ENCODE peak calls at places on chromosomes 11 and 22, in five cellular contexts. S is foreskin keratinocyte; F is OCI-LY7; O is CD4-positive, CD25-positive, alpha-beta regulatory T cell; A is ovary. Y is an unnamed sample. For H3K4me1, the result is how much of the 10 kb centered on the place peaks cover.

GRCh38 chr11:92125316-92125715 is 99.3 kb upstream of the FAT3 start:
- DNase-seq in O (no peak), A (no peak), F (no peak), S (peak), Y (no peak)

GRCh38 chr11:1140642-1141490 is 16.9 kb upstream of the MUC5AC start:
- DNase-seq in O (no peak), F (no peak), S (no peak), A (no peak), Y (no peak)

GRCh38 chr22:47275479-47276218 is 513.2 kb downstream of the TBC1D22A start:
- DNase-seq in O (no peak), S (no peak), F (no peak), A (no peak), Y (no peak)

GRCh38 chr11:16448123-16448717 is 91.9 kb upstream of the SOX6 start:
- DNase-seq in O (no peak), S (peak), A (no peak), F (no peak), Y (no peak)

GRCh38 chr11:79439430-79439892 is 1.4 kb downstream of the TENM4 start:
- DNase-seq in F (no peak), O (no peak), A (peak), S (peak), Y (no peak)

GRCh38 chr22:24482586-24482985 is 12.5 kb upstream of the UPB1 start:
- DNase-seq in O (no peak), F (no peak), S (peak), A (no peak), Y (no peak)

GRCh38 chr11:125372911-125373310 is 123.2 kb downstream of the FEZ1 start:
- DNase-seq in F (no peak), A (no peak), O (no peak), S (no peak), Y (no peak)

GRCh38 chr11:68014157-68014965 is 4.2 kb downstream of the ALDH3B1 start:
- DNase-seq in A (no peak), F (no peak), S (peak), O (no peak), Y (no peak)

GRCh38 chr11:132490976-132491375 is 1041.3 kb downstream of the OPCML start:
- DNase-seq in S (peak), F (no peak), O (no peak), A (no peak), Y (no peak)

GRCh38 chr11:128859563-128860441 is 7.3 kb downstream of the KCNJ1 start:
- DNase-seq in O (peak), A (peak), F (peak), S (peak), Y (peak)

GRCh38 chr11:114399903-114400221 is 449 bp downstream of the C11orf71 start:
- DNase-seq in F (peak), S (no peak), A (no peak), O (no peak), Y (no peak)

GRCh38 chr22:49774499-49775151 is 53.0 kb downstream of the BRD1 start:
- DNase-seq in O (no peak), A (no peak), S (no peak), F (no peak), Y (no peak)

GRCh38 chr11:111344032-111344431 is 35.0 kb downstream of the POU2AF1 start:
- DNase-seq in A (peak), S (no peak), F (no peak), O (no peak), Y (no peak)

GRCh38 chr11:69307871-69308381 is 14.0 kb downstream of the MYEOV start:
- DNase-seq in F (no peak), A (no peak), S (no peak), O (no peak), Y (no peak)

GRCh38 chr11:91136631-91137030 is 913.8 kb upstream of the CHORDC1 start:
- DNase-seq in F (no peak), S (no peak), A (no peak), O (no peak), Y (no peak)

GRCh38 chr22:31738566-31738965 is 11.4 kb downstream of the PRR14L start:
- DNase-seq in S (no peak), O (no peak), A (no peak), F (no peak), Y (no peak)

GRCh38 chr11:19793356-19793755 is 80.7 kb downstream of the NAV2 start:
- DNase-seq in F (no peak), S (no peak), O (no peak), A (no peak), Y (no peak)

GRCh38 chr22:22520667-22521602 is 865 bp upstream of the ZNF280A start:
- DNase-seq in O (no peak), S (no peak), F (peak), A (no peak), Y (no peak)

GRCh38 chr11:118202599-118203422 is 22.0 kb downstream of the JAML start:
- DNase-seq in O (peak), A (no peak), F (no peak), S (no peak), Y (no peak)

GRCh38 chr11:31702966-31703365 is 108.2 kb downstream of the PAX6 start:
- DNase-seq in O (no peak), A (no peak), S (no peak), F (no peak), Y (no peak)

GRCh38 chr11:36258730-36259360 is 30.4 kb downstream of the COMMD9 start:
- DNase-seq in A (peak), F (peak), O (no peak), S (peak), Y (no peak)

GRCh38 chr22:26592368-26593015 is 2.6 kb upstream of the TPST2 start:
- DNase-seq in A (no peak), F (peak), S (peak), O (peak), Y (peak)

GRCh38 chr11:68528630-68529029 is 68.1 kb downstream of the PPP6R3 start:
- DNase-seq in A (no peak), F (peak), S (no peak), O (peak), Y (peak)

GRCh38 chr11:130211144-130211543 is 51.6 kb downstream of the ST14 start:
- DNase-seq in S (no peak), A (no peak), F (no peak), O (no peak), Y (peak)

GRCh38 chr11:115215694-115216615 is 288.3 kb downstream of the CADM1 start:
- DNase-seq in S (no peak), F (peak), A (no peak), O (no peak), Y (no peak)

GRCh38 chr22:45671783-45672563 is at the start of gene ATXN10:
- DNase-seq in O (peak), S (peak), A (peak), F (peak), Y (peak)

GRCh38 chr11:37372667-37373066 is 774.6 kb upstream of the RAG2 start:
- DNase-seq in F (no peak), S (no peak), A (no peak), O (no peak), Y (no peak)

GRCh38 chr22:36149464-36149863 is 11.1 kb downstream of the APOL3 start:
- DNase-seq in S (no peak), O (no peak), F (no peak), A (no peak), Y (no peak)

GRCh38 chr22:34833982-34834510 is 231.9 kb upstream of the ISX start:
- DNase-seq in A (no peak), F (no peak), S (no peak), O (no peak), Y (no peak)

GRCh38 chr11:64643927-64644326 is 52.9 kb downstream of the SLC22A12 start:
- DNase-seq in F (no peak), A (no peak), O (no peak), S (no peak), Y (no peak)

GRCh38 chr11:3229673-3230630 is 2.3 kb downstream of the MRGPRE start:
- DNase-seq in A (no peak), F (no peak), S (no peak), O (no peak), Y (no peak)

GRCh38 chr11:3227568-3228444 is 4.4 kb downstream of the MRGPRE start:
- DNase-seq in A (no peak), O (no peak), F (no peak), S (no peak), Y (no peak)

GRCh38 chr11:3226846-3227567 is 5.2 kb downstream of the MRGPRE start:
- DNase-seq in S (no peak), F (no peak), A (no peak), O (no peak), Y (no peak)

GRCh38 chr11:3225826-3226750 is 6.1 kb downstream of the MRGPRE start:
- DNase-seq in O (no peak), S (no peak), A (no peak), F (no peak), Y (no peak)

GRCh38 chr11:3228445-3228829 is 3.8 kb downstream of the MRGPRE start:
- DNase-seq in S (no peak), O (no peak), F (no peak), A (no peak), Y (no peak)
- H3K27ac ChIP-seq in S (no peak), O (no peak), F (no peak), A (no peak), Y (no peak)

DNA sequence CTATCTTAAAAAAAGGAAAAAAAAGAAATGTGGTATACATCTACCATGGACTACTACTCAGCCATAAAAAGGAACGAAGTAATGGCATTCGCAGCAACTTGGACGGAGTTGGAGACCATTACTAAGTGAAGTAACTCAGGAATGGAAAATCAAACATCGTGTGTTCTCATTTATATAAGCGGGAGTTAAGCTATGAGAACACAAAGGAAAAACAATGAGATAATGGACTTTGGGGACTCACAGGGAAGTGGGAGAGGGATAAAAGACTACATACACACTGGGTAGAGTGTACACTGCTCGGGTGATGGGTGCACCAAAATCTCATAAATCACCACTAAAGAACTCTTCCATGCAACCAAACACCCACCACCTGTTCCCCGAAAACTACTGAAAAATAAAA is 11.8 kb downstream of the RAB6A start:
- DNase-seq in A (no peak), S (no peak), F (no peak), O (no peak), Y (no peak)
- H3K4me1 ChIP-seq in A (under half), S (under half), F (under half), O (under half), Y (under half)

DNA sequence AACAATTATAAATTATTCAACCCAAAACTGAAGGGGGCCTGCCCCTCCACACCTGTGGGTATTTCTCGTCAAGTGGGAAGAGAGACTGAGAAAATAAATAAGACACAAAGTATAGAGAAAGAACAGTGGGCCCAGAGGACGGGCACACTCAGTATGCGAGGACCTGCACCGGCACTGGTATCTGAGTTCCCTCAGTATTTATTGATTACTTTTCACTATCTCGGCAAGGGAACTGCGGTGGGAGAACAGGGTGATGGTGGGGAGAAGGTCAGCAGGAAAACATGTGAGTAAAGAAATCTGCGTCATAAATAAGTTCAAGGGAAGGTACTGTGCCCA is 3.2 kb downstream of the C11orf54 start:
- DNase-seq in S (no peak), F (no peak), A (no peak), O (no peak), Y (no peak)
- H3K27ac ChIP-seq in S (no peak), F (no peak), A (no peak), O (no peak), Y (no peak)

GRCh38 chr11:83975984-83976383 is 689.8 kb upstream of the CCDC90B start:
- DNase-seq in A (no peak), F (no peak), O (no peak), S (no peak), Y (no peak)

GRCh38 chr11:83971063-83971462 is 684.9 kb upstream of the CCDC90B start:
- DNase-seq in S (peak), A (no peak), F (no peak), O (no peak), Y (no peak)

GRCh38 chr11:83970061-83970671 is 684.0 kb upstream of the CCDC90B start:
- DNase-seq in S (no peak), A (no peak), F (no peak), O (no peak), Y (no peak)

DNA sequence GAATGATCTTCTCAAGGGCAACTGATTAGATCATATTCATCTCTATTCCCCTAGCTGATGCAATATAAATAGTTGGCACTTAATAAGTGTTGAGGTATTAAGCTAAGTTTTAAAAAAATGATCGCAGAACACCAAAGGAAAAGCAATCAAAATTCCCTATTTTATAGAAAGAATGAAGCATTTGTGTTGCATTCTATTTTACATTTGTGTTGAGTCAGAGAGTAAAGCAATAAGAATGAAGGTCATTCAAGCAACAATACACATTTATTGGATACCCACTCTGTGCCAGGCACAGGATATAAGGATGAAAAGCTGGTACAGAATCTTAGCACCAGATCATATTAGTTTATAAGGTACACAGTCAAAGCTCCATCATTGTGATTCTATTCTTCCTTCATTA is 686.4 kb upstream of the CCDC90B start:
- DNase-seq in A (no peak), S (no peak), O (no peak), F (no peak), Y (no peak)
- H3K4me1 ChIP-seq in A (under half), S (under half), O (under half), F (under half), Y (under half)

GRCh38 chr11:61699737-61700160 is 19.6 kb downstream of the DAGLA start:
- DNase-seq in A (no peak), F (no peak), O (no peak), S (no peak), Y (no peak)

GRCh38 chr11:61697093-61697492 is 16.9 kb downstream of the DAGLA start:
- DNase-seq in S (peak), O (no peak), F (no peak), A (no peak), Y (no peak)

GRCh38 chr11:61697764-61698163 is 17.6 kb downstream of the DAGLA start:
- DNase-seq in S (no peak), O (no peak), F (no peak), A (no peak), Y (no peak)

GRCh38 chr11:61696602-61697001 is 16.4 kb downstream of the DAGLA start:
- DNase-seq in O (no peak), A (no peak), S (no peak), F (no peak), Y (no peak)

DNA sequence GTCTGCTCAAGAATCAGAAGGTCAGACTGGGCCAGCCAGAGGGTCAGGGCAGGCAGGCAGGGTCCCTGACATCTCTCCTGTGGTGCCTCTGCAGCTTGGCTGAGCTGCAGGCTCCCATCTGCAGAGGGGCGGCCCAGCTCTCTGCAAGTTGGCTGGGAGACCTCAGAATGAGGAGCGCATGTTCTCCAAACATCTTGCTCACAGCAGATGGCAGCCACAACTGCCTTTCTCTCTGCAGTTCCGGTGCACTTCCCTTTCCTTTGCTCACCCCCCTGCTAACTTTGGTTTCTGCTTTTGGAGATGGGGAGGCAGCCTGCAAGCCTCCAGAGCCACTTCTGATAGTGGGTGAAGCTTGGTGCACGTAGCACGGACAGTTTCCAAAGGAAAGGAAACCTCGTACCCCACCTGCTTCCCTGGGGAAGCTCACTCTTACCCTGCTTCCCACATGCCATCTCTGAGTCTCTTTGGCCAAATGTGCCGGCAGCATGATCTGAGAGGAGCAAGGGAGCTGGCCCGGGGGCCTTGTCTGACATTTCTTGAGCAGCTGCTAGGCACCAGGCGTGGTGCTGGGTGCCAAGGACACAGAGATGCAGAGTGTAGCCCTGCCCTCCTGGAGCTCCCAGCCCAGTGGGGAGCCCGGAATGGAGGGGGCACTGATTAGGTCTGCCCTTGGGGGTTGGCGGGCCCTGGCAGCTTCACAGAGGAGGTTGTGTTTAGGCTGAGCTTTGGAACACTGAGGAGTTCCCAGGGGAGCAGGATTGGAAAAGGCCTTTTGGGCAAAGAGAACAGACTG is 18.2 kb downstream of the DAGLA start:
- DNase-seq in A (no peak), O (no peak), S (no peak), F (peak), Y (no peak)
- H3K27ac ChIP-seq in A (no peak), O (no peak), S (no peak), F (no peak), Y (peak)

GRCh38 chr11:102985850-102986249 is 30.3 kb upstream of the MMP13 start:
- DNase-seq in F (no peak), S (no peak), A (no peak), O (no peak), Y (no peak)
- H3K4me1 ChIP-seq in F (under half), S (under half), A (under half), O (under half), Y (under half)

DNA sequence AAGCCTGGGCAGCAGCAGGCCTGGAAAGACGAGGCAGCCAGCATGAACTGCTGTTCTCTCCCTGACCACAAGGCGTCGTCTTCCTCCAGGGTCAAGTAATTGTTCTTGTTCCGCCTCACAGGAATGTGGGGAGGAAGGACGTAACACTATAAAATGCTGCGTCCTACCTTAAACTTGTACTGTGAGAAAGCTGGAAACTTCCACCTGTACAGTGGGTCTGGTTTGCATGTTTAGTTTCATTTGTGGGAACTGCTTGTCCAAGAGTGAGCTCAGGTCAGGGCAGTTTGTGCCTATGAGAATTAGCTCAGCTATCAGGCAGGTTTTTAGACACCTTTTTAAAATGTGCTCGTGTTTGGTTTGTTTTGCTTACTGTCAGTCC is 55.2 kb downstream of the PANX1 start:
- DNase-seq in F (peak), S (peak), A (peak), O (no peak), Y (peak)
- H3K27ac ChIP-seq in F (no peak), S (no peak), A (no peak), O (no peak), Y (no peak)

DNA sequence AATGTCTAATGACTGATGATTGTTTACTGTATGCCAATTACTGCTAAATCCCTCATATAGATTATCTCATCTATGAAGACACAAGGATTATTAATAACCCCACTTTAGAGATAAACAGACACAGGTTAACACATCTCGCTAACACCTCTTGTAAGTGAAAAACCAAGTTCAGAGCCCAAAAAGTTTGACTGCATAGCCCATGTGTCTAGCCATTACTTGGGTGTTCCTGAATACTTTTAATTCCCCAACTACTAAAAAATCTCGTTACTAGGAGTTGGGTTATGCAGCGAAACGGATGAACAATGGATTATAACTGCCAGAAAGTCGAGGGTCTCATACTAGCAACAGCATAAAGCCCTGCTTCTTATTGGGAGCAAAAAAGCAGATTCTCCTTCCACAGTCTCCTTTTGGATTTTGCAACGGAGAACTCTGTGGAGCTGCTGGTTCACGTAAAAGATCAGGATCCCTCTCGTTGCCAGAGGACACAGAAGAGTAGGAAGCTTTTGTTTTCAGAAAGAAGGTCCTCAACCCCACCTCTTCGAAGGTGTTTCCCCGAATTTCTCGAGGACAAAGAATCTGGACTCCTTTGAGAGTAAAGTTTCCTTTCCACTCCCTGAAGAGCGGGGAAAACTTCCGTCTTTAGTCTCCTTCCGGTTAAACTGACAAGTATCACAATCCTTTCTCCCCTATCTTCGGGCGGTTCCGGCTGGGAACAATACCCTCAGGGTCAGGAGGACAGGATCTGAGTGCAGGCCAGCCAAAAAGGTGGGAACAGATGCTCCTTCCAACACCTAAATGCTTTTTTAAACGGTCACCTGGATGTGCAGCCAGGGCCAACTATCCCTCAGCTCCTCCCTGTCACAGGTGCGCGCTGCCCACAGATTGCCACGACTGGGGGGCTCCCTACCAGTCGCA is 907 bp downstream of the ZBED5 start:
- DNase-seq in F (peak), S (peak), O (no peak), A (no peak), Y (no peak)
- H3K4me1 ChIP-seq in F (under half), S (under half), O (under half), A (under half), Y (under half)

Y was measured in naive thymus-derived CD4-positive, alpha-beta T cell.